ENCODE peak calls at places on chromosomes 4 and X, in four cellular contexts. One of them, this sample, is unnamed.

GRCh38 chr4:1559896-1560650 is 124.0 kb downstream of the FAM53A start:
- DNase-seq in ureter: no peak
- DNase-seq in ELF-1: no peak
- DNase-seq in WERI-Rb-1: no peak
- DNase-seq in this sample: no peak

GRCh38 chr4:52057196-52057595 is 6.1 kb downstream of the SPATA18 start:
- DNase-seq in WERI-Rb-1: no peak
- DNase-seq in ELF-1: no peak
- DNase-seq in ureter: no peak
- DNase-seq in this sample: no peak

GRCh38 chrX:75118296-75118695 is 37.8 kb downstream of the ABCB7 start:
- DNase-seq in ureter: no peak
- DNase-seq in WERI-Rb-1: no peak
- DNase-seq in ELF-1: no peak
- DNase-seq in this sample: no peak

GRCh38 chr4:22504931-22505330 is 10.9 kb downstream of the ADGRA3 start:
- DNase-seq in ELF-1: no peak
- DNase-seq in ureter: no peak
- DNase-seq in WERI-Rb-1: no peak
- DNase-seq in this sample: no peak

GRCh38 chr4:65510976-65511375 is 159.3 kb downstream of the EPHA5 start:
- DNase-seq in ELF-1: no peak
- DNase-seq in WERI-Rb-1: no peak
- DNase-seq in ureter: no peak
- DNase-seq in this sample: no peak

GRCh38 chr4:76709454-76709853 is 188.5 kb downstream of the SOWAHB start:
- DNase-seq in ELF-1: no peak
- DNase-seq in WERI-Rb-1: no peak
- DNase-seq in ureter: no peak
- DNase-seq in this sample: no peak

GRCh38 chrX:53287493-53288138 is 6.2 kb upstream of the IQSEC2 start:
- DNase-seq in ELF-1: peak
- DNase-seq in WERI-Rb-1: no peak
- DNase-seq in ureter: peak
- DNase-seq in this sample: no peak

GRCh38 chrX:96455078-96455477 is 229.6 kb upstream of the DIAPH2 start:
- DNase-seq in ELF-1: no peak
- DNase-seq in WERI-Rb-1: no peak
- DNase-seq in ureter: no peak
- DNase-seq in this sample: no peak

GRCh38 chr4:182179105-182179504 is 64.1 kb upstream of the TENM3 start:
- DNase-seq in ureter: no peak
- DNase-seq in ELF-1: peak
- DNase-seq in WERI-Rb-1: peak
- DNase-seq in this sample: peak

GRCh38 chr4:2862528-2862927 is 18.9 kb downstream of the ADD1 start:
- DNase-seq in ELF-1: peak
- DNase-seq in WERI-Rb-1: no peak
- DNase-seq in ureter: no peak
- DNase-seq in this sample: no peak

GRCh38 chr4:9923195-9923812 is 98.0 kb downstream of the SLC2A9 start:
- DNase-seq in ELF-1: no peak
- DNase-seq in WERI-Rb-1: no peak
- DNase-seq in ureter: no peak
- DNase-seq in this sample: no peak

GRCh38 chr4:52824603-52825310 is 37.4 kb upstream of the RASL11B start:
- DNase-seq in ureter: no peak
- DNase-seq in ELF-1: peak
- DNase-seq in WERI-Rb-1: no peak
- DNase-seq in this sample: no peak

GRCh38 chrX:13087322-13088154 is 43.1 kb upstream of the FAM9C start:
- DNase-seq in ureter: no peak
- DNase-seq in ELF-1: no peak
- DNase-seq in WERI-Rb-1: no peak
- DNase-seq in this sample: no peak

GRCh38 chr4:3361896-3362295 is 69.1 kb downstream of the RGS12 start:
- DNase-seq in ELF-1: no peak
- DNase-seq in ureter: peak
- DNase-seq in WERI-Rb-1: no peak
- DNase-seq in this sample: no peak

GRCh38 chrX:131626681-131627296 is 82.9 kb downstream of the OR13H1 start:
- DNase-seq in ELF-1: peak
- DNase-seq in ureter: no peak
- DNase-seq in WERI-Rb-1: no peak
- DNase-seq in this sample: no peak

GRCh38 chr4:76589402-76589801 is 154.4 kb downstream of the SHROOM3 start:
- DNase-seq in ELF-1: peak
- DNase-seq in ureter: no peak
- DNase-seq in WERI-Rb-1: no peak
- DNase-seq in this sample: no peak

GRCh38 chrX:50903387-50904027 is 7.0 kb upstream of the BMP15 start:
- DNase-seq in ELF-1: peak
- DNase-seq in WERI-Rb-1: peak
- DNase-seq in ureter: no peak
- DNase-seq in this sample: peak

GRCh38 chr4:8205749-8206611 is 6.9 kb downstream of the SH3TC1 start:
- DNase-seq in WERI-Rb-1: no peak
- DNase-seq in ureter: peak
- DNase-seq in ELF-1: no peak
- DNase-seq in this sample: no peak

GRCh38 chr4:4386736-4387392 is at the start of gene NSG1:
- DNase-seq in WERI-Rb-1: no peak
- DNase-seq in ELF-1: no peak
- DNase-seq in ureter: no peak
- DNase-seq in this sample: peak

GRCh38 chr4:13892739-13893105 is 265.2 kb upstream of the BOD1L1 start:
- DNase-seq in WERI-Rb-1: no peak
- DNase-seq in ELF-1: no peak
- DNase-seq in ureter: no peak
- DNase-seq in this sample: no peak

GRCh38 chrX:43750248-43750676 is 94.2 kb downstream of the MAOA start:
- DNase-seq in ELF-1: peak
- DNase-seq in ureter: peak
- DNase-seq in WERI-Rb-1: peak
- DNase-seq in this sample: peak

GRCh38 chrX:7059214-7059838 is 88.2 kb upstream of the STS start:
- DNase-seq in WERI-Rb-1: no peak
- DNase-seq in ELF-1: no peak
- DNase-seq in ureter: no peak
- DNase-seq in this sample: no peak

GRCh38 chr4:82371398-82371972 is 2.3 kb downstream of the HNRNPD start:
- DNase-seq in ELF-1: no peak
- DNase-seq in ureter: no peak
- DNase-seq in WERI-Rb-1: no peak
- DNase-seq in this sample: peak

GRCh38 chr4:80237992-80238391 is 28.5 kb upstream of the FGF5 start:
- DNase-seq in WERI-Rb-1: no peak
- DNase-seq in ELF-1: no peak
- DNase-seq in ureter: no peak
- DNase-seq in this sample: no peak

GRCh38 chr4:93157984-93158383 is 670.6 kb upstream of the ATOH1 start:
- DNase-seq in WERI-Rb-1: no peak
- DNase-seq in ureter: no peak
- DNase-seq in ELF-1: no peak
- DNase-seq in this sample: no peak

This sample was measured in D341Med.